ENCODE peak calls at places on chromosomes 16 and 17, in ten cellular contexts. O is sigmoid colon, K is upper lobe of left lung, E is A549, N is tibial nerve, X is K562, Q is ovary, F is stomach, T is H1, I is HepG2. D is an unnamed sample.

GRCh38 chr17:8473451-8474192 is 37.9 kb downstream of the NDEL1 start:
- DNase-seq in N (no peak), O (no peak), T (no peak), Q (no peak), I (no peak), F (no peak), E (no peak), X (no peak), K (no peak), D (no peak)

GRCh38 chr16:54165174-54165911 is 121.2 kb downstream of the IRX3 start:
- DNase-seq in N (no peak), E (peak), X (no peak), F (no peak), I (peak), O (peak), K (no peak), Q (no peak), T (no peak), D (no peak)

GRCh38 chr16:53717577-53717976 is 13.6 kb downstream of the FTO start:
- DNase-seq in T (no peak), F (no peak), Q (no peak), O (no peak), K (no peak), I (no peak), X (no peak), N (no peak), E (no peak), D (no peak)

GRCh38 chr17:50445730-50446305 is 19.8 kb downstream of the ACSF2 start:
- DNase-seq in X (no peak), K (no peak), O (no peak), T (no peak), E (no peak), F (no peak), N (no peak), I (no peak), Q (no peak), D (no peak)

GRCh38 chr16:15639061-15639568 is 3.8 kb downstream of the MARF1 start:
- DNase-seq in Q (no peak), N (no peak), X (no peak), I (no peak), F (no peak), T (no peak), O (no peak), E (no peak), K (no peak), D (no peak)

GRCh38 chr16:54236761-54237160 is 49.8 kb downstream of the IRX3 start:
- DNase-seq in T (no peak), F (no peak), X (no peak), I (no peak), E (no peak), O (no peak), K (no peak), Q (no peak), N (no peak), D (no peak)

GRCh38 chr17:42460371-42460770 is 1.7 kb downstream of the ATP6V0A1 start:
- DNase-seq in Q (no peak), E (no peak), N (no peak), I (no peak), T (no peak), X (no peak), K (no peak), O (no peak), F (no peak), D (no peak)

GRCh38 chr17:18033442-18034099 is 5.4 kb downstream of the ATPAF2 start:
- DNase-seq in X (peak), O (no peak), K (no peak), F (peak), Q (no peak), E (peak), N (peak), T (no peak), I (peak), D (peak)

GRCh38 chr17:16491703-16492612 is at the start of gene LRRC75A:
- DNase-seq in N (no peak), I (no peak), X (peak), F (peak), E (no peak), T (peak), K (peak), O (no peak), Q (peak), D (peak)

GRCh38 chr17:64679710-64680216 is 17.7 kb upstream of the SMURF2 start:
- DNase-seq in E (peak), F (no peak), N (no peak), X (no peak), K (no peak), Q (no peak), O (no peak), I (peak), T (no peak), D (no peak)

GRCh38 chr17:37062036-37062435 is 113.3 kb downstream of the AATF start:
- DNase-seq in E (no peak), Q (no peak), K (no peak), X (no peak), T (no peak), I (no peak), N (no peak), F (no peak), O (no peak), D (no peak)

GRCh38 chr16:54933281-54934150 is 2.9 kb downstream of the IRX5 start:
- DNase-seq in F (no peak), K (peak), X (no peak), I (no peak), Q (no peak), O (no peak), N (no peak), E (no peak), T (peak), D (no peak)

GRCh38 chr17:62163847-62164246 is 98.8 kb upstream of the MED13 start:
- DNase-seq in N (no peak), Q (no peak), E (no peak), F (peak), O (no peak), T (no peak), X (peak), I (peak), K (no peak), D (peak)

GRCh38 chr16:77437859-77438258 is 3.0 kb upstream of the ADAMTS18 start:
- DNase-seq in K (no peak), E (peak), X (no peak), Q (no peak), F (no peak), T (no peak), O (no peak), N (no peak), I (no peak), D (no peak)

GRCh38 chr17:66691644-66692500 is 143.0 kb upstream of the CACNG5 start:
- DNase-seq in E (peak), K (no peak), I (no peak), Q (peak), N (peak), O (no peak), F (no peak), X (no peak), T (no peak), D (no peak)

GRCh38 chr17:20206068-20206467 is 196.9 kb downstream of the SPECC1 start:
- DNase-seq in N (no peak), O (no peak), T (no peak), X (no peak), E (peak), Q (no peak), K (no peak), F (no peak), I (no peak), D (no peak)

GRCh38 chr16:49183911-49184310 is 97.7 kb downstream of the CBLN1 start:
- DNase-seq in N (no peak), E (peak), F (no peak), I (peak), Q (no peak), X (peak), T (peak), K (no peak), O (no peak), D (peak)

GRCh38 chr16:57300387-57301125 is 16.1 kb upstream of the PLLP start:
- DNase-seq in X (peak), T (peak), N (peak), I (peak), K (peak), O (peak), F (peak), Q (peak), E (peak), D (peak)

GRCh38 chr16:78684655-78685400 is 585.4 kb downstream of the WWOX start:
- DNase-seq in X (no peak), N (peak), E (no peak), F (no peak), K (no peak), T (no peak), Q (no peak), I (no peak), O (no peak), D (no peak)

GRCh38 chr17:2929881-2930533 is 133.4 kb downstream of the OR1D5 start:
- DNase-seq in K (no peak), N (no peak), X (peak), O (no peak), F (peak), T (peak), E (peak), Q (no peak), I (peak), D (peak)

GRCh38 chr17:379531-380200 is 27.1 kb upstream of the RPH3AL start:
- DNase-seq in O (no peak), X (no peak), Q (no peak), K (no peak), I (no peak), F (no peak), N (no peak), T (no peak), E (no peak), D (no peak)

GRCh38 chr16:23132921-23133532 is 16.2 kb downstream of the USP31 start:
- DNase-seq in K (no peak), O (peak), T (no peak), F (no peak), N (no peak), X (no peak), I (no peak), Q (no peak), E (no peak), D (peak)

GRCh38 chr17:28494445-28495188 is 11.5 kb upstream of the FOXN1 start:
- DNase-seq in N (peak), I (peak), Q (peak), X (peak), K (peak), T (peak), E (peak), F (peak), O (peak), D (peak)

GRCh38 chr16:80277182-80277581 is 263.6 kb upstream of the DYNLRB2 start:
- DNase-seq in O (no peak), T (peak), I (no peak), F (no peak), E (no peak), K (no peak), Q (no peak), X (peak), N (no peak), D (no peak)

GRCh38 chr16:265711-266110 is 10.0 kb downstream of the RGS11 start:
- DNase-seq in N (no peak), I (no peak), X (no peak), O (no peak), K (peak), T (no peak), F (peak), Q (no peak), E (no peak), D (no peak)

GRCh38 chr17:39400547-39401411 is 647 bp downstream of the FBXL20 start:
- DNase-seq in E (no peak), K (no peak), Q (no peak), O (peak), X (no peak), N (peak), T (no peak), F (peak), I (no peak), D (peak)

GRCh38 chr16:81519298-81520150 is 74.9 kb downstream of the CMIP start:
- DNase-seq in N (no peak), F (no peak), K (no peak), I (no peak), E (no peak), X (no peak), Q (no peak), O (no peak), T (no peak), D (no peak)

GRCh38 chr16:85417156-85417860 is 195.8 kb upstream of the GSE1 start:
- DNase-seq in E (no peak), Q (peak), F (no peak), X (no peak), O (peak), N (no peak), K (peak), I (no peak), T (peak), D (no peak)

GRCh38 chr17:29640413-29640812 is 17.7 kb upstream of the CORO6 start:
- DNase-seq in Q (no peak), E (no peak), F (no peak), N (no peak), O (no peak), K (no peak), I (no peak), X (no peak), T (no peak), D (no peak)

GRCh38 chr17:78530675-78531074 is 46.5 kb downstream of the DNAH17 start:
- DNase-seq in Q (no peak), E (no peak), X (no peak), N (no peak), F (no peak), T (no peak), O (no peak), I (no peak), K (no peak), D (no peak)

GRCh38 chr16:15747937-15748336 is 97.9 kb downstream of the NDE1 start:
- DNase-seq in Q (no peak), E (no peak), T (no peak), O (no peak), K (no peak), I (no peak), X (no peak), N (no peak), F (no peak), D (no peak)

GRCh38 chr17:63647065-63647725 is 25.0 kb downstream of the MAP3K3 start:
- DNase-seq in O (no peak), N (no peak), T (no peak), K (no peak), E (no peak), F (no peak), Q (no peak), I (no peak), X (no peak), D (no peak)

DNA sequence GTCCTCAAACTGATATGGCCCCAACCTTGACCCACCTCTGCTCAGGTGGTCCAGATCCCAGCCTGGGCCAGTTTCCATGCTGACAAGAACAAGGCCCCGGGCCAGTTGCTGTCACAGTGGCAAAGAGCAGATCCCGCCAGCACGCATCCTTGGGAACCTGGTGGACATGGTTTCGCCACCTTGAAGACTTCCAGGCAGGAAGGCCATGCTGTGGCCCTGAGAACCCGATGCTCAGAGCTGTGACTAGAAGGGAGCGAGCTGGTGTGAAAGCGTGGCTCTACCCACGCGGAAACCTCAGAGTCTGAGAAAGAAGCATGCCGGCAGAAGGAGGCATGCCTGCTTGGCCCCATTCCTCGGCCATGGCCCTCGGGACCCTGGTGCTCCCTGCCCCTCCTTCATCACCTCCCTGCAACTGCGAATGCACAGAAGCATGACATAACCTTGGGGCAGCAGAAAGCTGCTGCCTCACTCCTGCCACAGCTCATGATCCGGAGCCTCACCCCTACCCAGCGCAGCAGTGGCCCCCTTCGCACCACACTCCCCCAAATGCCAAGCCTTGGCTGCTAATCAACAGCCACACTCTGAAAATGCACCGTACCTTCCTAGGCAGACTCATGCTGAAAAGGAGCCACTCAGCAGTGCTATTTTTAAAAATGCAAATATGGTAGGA is 33.2 kb downstream of the UBE2O start:
- DNase-seq in K (no peak), Q (no peak), N (no peak), X (no peak), F (no peak), O (no peak), I (no peak), E (no peak), T (no peak), D (no peak)
- TF ChIP-seq EP300 in K (no peak), Q (no peak), N (no peak), X (no peak), F (no peak), O (no peak), I (no peak), E (no peak), T (no peak), D (no peak)

GRCh38 chr17:83201206-83202001 is 122.0 kb downstream of the METRNL start:
- DNase-seq in O (peak), K (no peak), I (no peak), Q (peak), X (no peak), E (no peak), T (no peak), F (peak), N (peak), D (peak)

GRCh38 chr17:83200231-83200699 is 120.9 kb downstream of the METRNL start:
- DNase-seq in T (no peak), O (peak), K (peak), N (peak), F (peak), Q (peak), E (no peak), I (no peak), X (no peak), D (peak)

GRCh38 chr17:83198366-83199341 is 119.2 kb downstream of the METRNL start:
- DNase-seq in X (no peak), T (no peak), K (peak), Q (peak), E (no peak), I (no peak), N (peak), F (no peak), O (peak), D (no peak)

GRCh38 chr17:83200746-83201145 is 121.3 kb downstream of the METRNL start:
- DNase-seq in Q (peak), X (no peak), N (peak), I (no peak), K (peak), T (no peak), E (no peak), F (no peak), O (peak), D (no peak)

GRCh38 chr17:83199500-83200201 is 120.2 kb downstream of the METRNL start:
- DNase-seq in I (no peak), Q (peak), O (peak), N (peak), X (no peak), E (no peak), F (peak), T (no peak), K (peak), D (peak)
- TF ChIP-seq POLR2A in I (no peak), Q (no peak), O (no peak), N (no peak), X (no peak), E (no peak), F (no peak), T (no peak), K (peak), D (no peak)

DNA sequence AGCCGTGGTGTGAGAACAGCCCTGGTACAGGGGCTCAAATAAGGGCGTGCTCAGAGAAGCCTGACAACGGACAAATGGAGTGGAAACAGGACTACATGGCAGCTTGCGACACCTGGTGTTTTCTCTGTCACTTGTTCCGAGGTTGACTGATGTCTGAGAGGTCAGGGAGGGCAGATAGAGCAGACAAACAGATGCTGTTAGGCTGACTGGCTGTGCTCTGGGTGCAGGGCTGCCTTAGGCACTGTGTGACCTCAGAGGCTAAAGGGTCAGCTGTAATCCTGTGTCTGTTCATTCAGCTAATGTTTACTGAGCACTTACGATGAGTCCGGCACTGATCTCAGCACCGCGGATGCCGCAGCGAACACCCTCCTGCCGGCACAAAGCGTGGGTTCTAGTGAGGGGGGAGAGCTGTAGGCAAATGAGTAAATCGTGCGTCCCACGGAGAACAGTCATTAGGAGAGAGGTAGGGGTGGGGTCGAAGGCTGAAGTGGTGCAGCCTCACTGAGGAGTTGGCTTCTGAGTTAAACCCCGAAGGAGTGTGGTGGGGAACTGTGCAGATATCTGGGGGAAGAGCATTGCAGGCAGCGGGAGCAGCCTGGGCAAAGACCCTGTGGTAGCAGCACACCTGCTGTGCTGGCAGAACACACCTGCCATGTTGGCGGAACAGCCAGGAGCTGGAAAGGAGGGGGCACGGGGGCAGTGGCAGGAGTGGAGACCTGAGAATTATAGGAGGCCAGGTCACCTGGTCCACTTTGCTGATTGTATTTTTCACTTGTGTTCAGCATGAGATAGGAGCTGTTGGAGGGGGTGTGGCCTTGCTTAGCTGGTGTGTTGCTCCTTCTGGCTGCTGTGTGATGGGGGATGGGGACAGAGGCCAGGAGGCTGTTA is 35.0 kb downstream of the GPT2 start:
- DNase-seq in Q (no peak), K (no peak), E (no peak), X (peak), T (no peak), O (no peak), F (peak), N (no peak), I (peak), D (peak)
- TF ChIP-seq EP300 in Q (no peak), K (no peak), E (no peak), X (no peak), T (no peak), O (no peak), F (no peak), N (no peak), I (peak), D (no peak)

GRCh38 chr17:14306602-14307001 is 5.7 kb downstream of the HS3ST3B1 start:
- DNase-seq in E (no peak), X (no peak), T (no peak), F (no peak), I (no peak), N (no peak), O (no peak), Q (no peak), K (no peak), D (no peak)
- TF ChIP-seq POLR2A in E (no peak), X (no peak), T (no peak), F (no peak), I (no peak), N (no peak), O (no peak), Q (no peak), K (no peak), D (no peak)

DNA sequence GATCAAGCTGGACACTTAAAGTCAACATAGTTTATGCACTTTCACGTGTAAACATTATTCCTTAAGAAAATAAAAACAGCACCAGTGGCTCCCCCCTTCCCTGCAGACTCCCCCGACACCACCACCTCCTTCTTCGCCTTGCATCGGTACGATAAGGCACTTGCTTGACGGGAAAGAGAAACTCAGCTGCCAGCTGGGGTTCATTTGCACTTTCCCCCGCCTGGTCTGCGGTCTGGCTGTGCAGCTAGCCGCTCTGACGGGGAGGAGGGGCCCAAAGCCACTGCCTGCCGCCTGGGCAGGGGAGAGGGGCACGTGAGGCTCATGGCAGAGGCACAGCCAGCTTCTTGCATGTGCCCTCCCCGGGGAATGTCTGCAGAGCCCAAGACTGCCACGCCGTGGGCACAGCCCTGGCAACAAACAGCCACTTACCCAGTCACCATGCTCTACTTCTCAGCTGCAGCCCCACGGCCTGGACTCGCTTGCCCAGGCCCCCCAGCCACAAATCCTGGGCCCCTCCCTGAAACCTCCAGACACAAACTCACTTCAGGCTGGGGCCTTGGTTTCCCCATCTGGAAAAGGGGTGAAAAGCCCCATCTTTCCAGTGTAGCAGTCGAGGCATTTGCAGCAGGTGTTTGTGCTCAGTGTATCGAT is 16.5 kb upstream of the PRM1 start:
- DNase-seq in E (no peak), N (peak), Q (peak), T (peak), F (peak), I (peak), K (peak), O (peak), X (peak), D (peak)
- TF ChIP-seq EP300 in E (no peak), N (peak), Q (no peak), T (no peak), F (no peak), I (no peak), K (no peak), O (no peak), X (no peak), D (no peak)

GRCh38 chr16:24999856-25000447 is 15.2 kb downstream of the ARHGAP17 start:
- DNase-seq in I (peak), Q (no peak), E (peak), N (no peak), F (peak), X (no peak), T (no peak), O (no peak), K (no peak), D (no peak)
- TF ChIP-seq POLR2A in I (no peak), Q (no peak), E (no peak), N (no peak), F (no peak), X (no peak), T (no peak), O (no peak), K (no peak), D (no peak)